ENCODE peak calls at places on chromosomes 11 and 22, in seven cellular contexts. P is mesenchymal stem cell, X is stomach, N is PC-3, C is fibroblast of mammary gland, R is transverse colon, Y is A549. G is an unnamed sample.

GRCh38 chr11:43649501-43649900 is 31.0 kb upstream of the HSD17B12 start:
- DNase-seq in X (no peak), Y (no peak), N (no peak), P (no peak), C (no peak), R (no peak), G (no peak)

GRCh38 chr11:2304156-2305139 is 2.6 kb downstream of the TSPAN32 start:
- DNase-seq in N (no peak), P (no peak), X (peak; percentile 24), C (no peak), R (no peak), Y (no peak), G (no peak)

GRCh38 chr11:96465537-96465936 is 75.7 kb downstream of the JRKL start:
- DNase-seq in X (no peak), P (no peak), R (no peak), N (peak; percentile 59), Y (no peak), C (no peak), G (no peak)

GRCh38 chr11:125649465-125650166 is 24.7 kb downstream of the CHEK1 start:
- DNase-seq in Y (no peak), R (no peak), X (no peak), C (no peak), N (no peak), P (no peak), G (no peak)

GRCh38 chr11:35260342-35260985 is 121.5 kb downstream of the CD44 start:
- DNase-seq in R (no peak), P (peak; percentile 94), Y (peak; percentile 30), X (no peak), C (peak; percentile 91), N (peak; percentile 85), G (no peak)

GRCh38 chr11:69499946-69500284 is 18.5 kb downstream of the LINC01488 start:
- DNase-seq in X (no peak), C (no peak), Y (no peak), N (no peak), R (no peak), P (peak; percentile 26), G (no peak)

GRCh38 chr11:120179071-120179672 is 31.7 kb upstream of the OAF start:
- DNase-seq in P (no peak), N (no peak), C (peak; percentile 68), Y (no peak), X (no peak), R (no peak), G (no peak)

GRCh38 chr11:2885017-2885675 is 429 bp downstream of the CDKN1C start:
- DNase-seq in P (peak; percentile 74), R (peak; percentile 71), C (peak; percentile 16), Y (no peak), X (peak; percentile 71), N (peak; percentile 66), G (peak; percentile 70)

GRCh38 chr11:66142370-66143263 is 72.5 kb downstream of the PACS1 start:
- DNase-seq in Y (peak; percentile 70), X (no peak), R (no peak), N (peak; percentile 97), C (no peak), P (peak; percentile 62), G (no peak)

DNA sequence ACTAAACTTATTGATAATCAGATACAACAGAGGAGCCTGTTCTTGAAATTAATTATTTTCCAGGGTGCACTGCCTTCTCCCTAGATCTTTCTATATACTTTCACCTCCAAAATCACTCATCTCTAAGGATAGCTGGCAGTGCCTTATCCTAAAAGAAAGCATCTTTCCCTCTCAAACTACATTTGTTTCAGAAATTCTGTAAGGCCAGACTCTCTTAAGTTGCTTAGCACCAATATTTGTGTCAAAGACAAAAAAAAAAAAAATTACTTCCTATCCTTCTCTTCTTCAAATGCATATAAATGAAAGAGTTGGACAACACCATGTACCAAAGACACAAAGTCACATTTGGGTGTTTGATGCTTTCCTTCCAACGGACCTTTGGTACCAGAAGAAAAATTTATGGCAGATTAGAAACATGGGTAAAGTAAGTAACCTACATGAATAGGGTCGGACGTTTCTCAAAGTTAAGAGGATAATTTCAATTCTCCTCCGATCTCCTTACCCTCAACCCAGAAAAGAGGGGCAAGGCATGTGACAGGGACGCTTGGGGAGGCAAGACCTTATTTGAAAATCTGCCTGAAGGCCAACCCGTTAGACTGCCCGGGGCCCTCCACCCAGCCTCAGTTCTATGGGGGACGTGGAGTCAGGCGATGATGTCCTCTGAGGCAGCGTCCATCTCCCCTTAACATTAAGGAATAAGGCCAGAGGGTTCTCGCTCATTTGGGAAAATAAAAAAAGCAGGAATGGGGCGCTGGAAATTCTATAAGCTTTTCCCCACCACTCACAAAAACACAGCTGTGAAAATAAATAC is 66.3 kb downstream of the ETS1 start:
- DNase-seq in P (no peak), C (peak; percentile 20), X (no peak), Y (no peak), N (no peak), R (no peak), G (no peak)
- H3K4me3 ChIP-seq in P (peak overlapping the region; percentile 93), C (peak overlapping the region; percentile 92), X (peak overlapping the region; percentile 77), Y (peak overlapping the region; percentile 60), N (peak overlapping the region; percentile 77), R (peak overlapping the region; percentile 78), G (peak overlapping the region; percentile 38)

GRCh38 chr22:19691721-19692341 is 22.5 kb upstream of the SEPTIN5 start:
- DNase-seq in N (peak; percentile 60), Y (peak; percentile 18), P (peak; percentile 82), R (no peak), X (no peak), C (peak; percentile 79), G (no peak)
- H3K4me3 ChIP-seq in N (peak overlapping the region; percentile 10), Y (peak overlapping the region; percentile 26), P (peak overlapping the region; percentile 71), R (no peak overlapping the region), X (no peak overlapping the region), C (peak overlapping the region; percentile 34), G (no peak overlapping the region)

GRCh38 chr11:10519630-10520029 is 21.4 kb downstream of the RNF141 start:
- DNase-seq in X (no peak), N (peak; percentile 14), P (no peak), R (no peak), Y (no peak), C (no peak), G (no peak)
- H3K4me3 ChIP-seq in X (no peak overlapping the region), N (no peak overlapping the region), P (no peak overlapping the region), R (no peak overlapping the region), Y (no peak overlapping the region), C (no peak overlapping the region), G (no peak overlapping the region)

GRCh38 chr11:18145025-18145424 is 12.7 kb downstream of the MRGPRX3 start:
- DNase-seq in R (no peak), X (no peak), N (no peak), Y (peak; percentile 7), C (peak; percentile 5), P (no peak), G (no peak)

GRCh38 chr11:18145837-18146236 is 13.5 kb downstream of the MRGPRX3 start:
- DNase-seq in R (no peak), N (no peak), C (no peak), Y (no peak), X (no peak), P (no peak), G (no peak)

GRCh38 chr11:18140145-18140544 is 7.8 kb downstream of the MRGPRX3 start:
- DNase-seq in P (no peak), Y (no peak), X (no peak), N (no peak), R (no peak), C (no peak), G (no peak)

DNA sequence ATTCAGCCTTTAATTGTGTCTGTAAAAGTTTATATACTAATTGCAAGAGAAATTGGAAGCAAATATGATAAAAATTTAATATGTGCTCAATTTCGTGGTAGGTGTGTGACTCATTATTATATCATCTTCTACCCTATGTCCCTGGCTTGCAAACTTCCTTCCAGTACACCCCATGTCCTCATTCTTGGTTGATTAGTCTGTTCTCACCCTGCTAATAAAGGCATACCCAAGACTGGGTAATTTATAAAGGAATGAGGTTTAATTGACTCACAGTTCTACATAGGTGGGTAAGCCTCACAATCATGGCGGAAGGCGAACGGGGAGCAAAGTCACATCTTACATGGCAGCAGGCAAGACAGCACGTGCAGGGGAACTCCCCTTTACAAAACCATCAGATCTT is 11.9 kb downstream of the MRGPRX3 start:
- DNase-seq in C (peak; percentile 24), N (peak; percentile 31), X (no peak), P (no peak), Y (no peak), R (no peak), G (no peak)
- H3K4me3 ChIP-seq in C (no peak overlapping the region), N (no peak overlapping the region), X (no peak overlapping the region), P (no peak overlapping the region), Y (no peak overlapping the region), R (no peak overlapping the region), G (no peak overlapping the region)

DNA sequence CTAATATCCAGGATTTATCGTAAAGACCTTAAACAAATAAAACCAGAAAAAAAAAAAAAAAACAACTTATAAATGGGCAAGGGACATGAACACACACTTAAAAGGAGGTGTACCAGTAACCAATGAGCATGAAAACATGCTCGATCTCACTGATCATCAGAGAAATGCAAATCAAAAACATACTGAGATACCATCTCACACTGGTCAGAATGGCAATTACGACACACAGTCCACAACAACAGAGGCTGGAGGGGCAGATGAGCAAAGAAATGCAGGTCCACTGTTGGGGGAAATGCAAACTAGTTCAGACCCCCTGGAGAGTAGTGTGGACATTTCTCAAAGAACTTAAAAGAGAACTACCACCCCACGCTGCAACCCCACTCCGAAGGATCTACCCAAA is 13.2 kb downstream of the RGL4 start:
- DNase-seq in C (no peak), R (no peak), Y (no peak), X (no peak), P (no peak), N (no peak), G (no peak)
- H3K4me3 ChIP-seq in C (no peak overlapping the region), R (no peak overlapping the region), Y (no peak overlapping the region), X (no peak overlapping the region), P (no peak overlapping the region), N (no peak overlapping the region), G (no peak overlapping the region)

GRCh38 chr11:60950024-60950423 is 2.0 kb downstream of the SLC15A3 start:
- DNase-seq in C (no peak), Y (no peak), N (no peak), R (no peak), P (no peak), X (no peak), G (no peak)

GRCh38 chr11:60946601-60947265 is 5.2 kb downstream of the SLC15A3 start:
- DNase-seq in N (no peak), R (no peak), C (no peak), X (no peak), P (no peak), Y (no peak), G (no peak)

GRCh38 chr11:60947666-60948065 is 4.3 kb downstream of the SLC15A3 start:
- DNase-seq in R (no peak), X (no peak), C (no peak), Y (no peak), N (no peak), P (no peak), G (no peak)

GRCh38 chr11:60950933-60951610 is 904 bp downstream of the SLC15A3 start:
- DNase-seq in C (no peak), N (no peak), R (no peak), P (peak; percentile 21), X (peak; percentile 56), Y (no peak), G (peak; percentile 65)

GRCh38 chr11:60948251-60948650 is 3.7 kb downstream of the SLC15A3 start:
- DNase-seq in N (no peak), X (no peak), R (no peak), C (no peak), P (no peak), Y (no peak), G (no peak)
- H3K4me3 ChIP-seq in N (no peak overlapping the region), X (no peak overlapping the region), R (no peak overlapping the region), C (no peak overlapping the region), P (no peak overlapping the region), Y (no peak overlapping the region), G (no peak overlapping the region)